ENCODE peak calls at places on chromosomes 2 and 18, in four cellular contexts. One of them, this sample, is unnamed.

GRCh38 chr2:25342372-25343186 is 854 bp upstream of the DNMT3A start:
- DNase-seq in fibroblast of lung: peak
- DNase-seq in stomach: peak
- DNase-seq in IMR-90: peak
- DNase-seq in this sample: peak

GRCh38 chr2:40130251-40130994 is 321.5 kb downstream of the SLC8A1 start:
- DNase-seq in fibroblast of lung: peak
- DNase-seq in stomach: peak
- DNase-seq in IMR-90: peak
- DNase-seq in this sample: no peak

GRCh38 chr2:26598336-26599006 is 42.7 kb downstream of the CIB4 start:
- DNase-seq in IMR-90: no peak
- DNase-seq in stomach: peak
- DNase-seq in fibroblast of lung: no peak
- DNase-seq in this sample: peak

GRCh38 chr18:47209166-47209565 is 33.0 kb upstream of the IER3IP1 start:
- DNase-seq in IMR-90: no peak
- DNase-seq in stomach: no peak
- DNase-seq in fibroblast of lung: no peak
- DNase-seq in this sample: no peak

GRCh38 chr2:44826601-44827000 is 114.9 kb upstream of the SIX3 start:
- DNase-seq in stomach: no peak
- DNase-seq in fibroblast of lung: no peak
- DNase-seq in IMR-90: no peak
- DNase-seq in this sample: no peak

GRCh38 chr18:45014047-45014501 is 333.4 kb downstream of the SETBP1 start:
- DNase-seq in stomach: no peak
- DNase-seq in IMR-90: peak
- DNase-seq in fibroblast of lung: peak
- DNase-seq in this sample: no peak

GRCh38 chr2:119352357-119352756 is 14.3 kb downstream of the C2orf76 start:
- DNase-seq in IMR-90: no peak
- DNase-seq in stomach: no peak
- DNase-seq in fibroblast of lung: no peak
- DNase-seq in this sample: no peak

GRCh38 chr2:610465-610864 is 66.7 kb downstream of the TMEM18 start:
- DNase-seq in fibroblast of lung: no peak
- DNase-seq in IMR-90: no peak
- DNase-seq in stomach: no peak
- DNase-seq in this sample: no peak

GRCh38 chr2:207479198-207479785 is 50.5 kb upstream of the CREB1 start:
- DNase-seq in fibroblast of lung: peak
- DNase-seq in IMR-90: peak
- DNase-seq in stomach: no peak
- DNase-seq in this sample: no peak

GRCh38 chr2:131105950-131106801 is 1.0 kb downstream of the PLEKHB2 start:
- DNase-seq in fibroblast of lung: peak
- DNase-seq in IMR-90: peak
- DNase-seq in stomach: peak
- DNase-seq in this sample: no peak

GRCh38 chr2:198615972-198616371 is 811.6 kb downstream of the PLCL1 start:
- DNase-seq in IMR-90: peak
- DNase-seq in fibroblast of lung: peak
- DNase-seq in stomach: no peak
- DNase-seq in this sample: no peak

GRCh38 chr2:40256649-40257048 is 195.2 kb downstream of the SLC8A1 start:
- DNase-seq in fibroblast of lung: no peak
- DNase-seq in stomach: no peak
- DNase-seq in IMR-90: no peak
- DNase-seq in this sample: no peak

GRCh38 chr18:42030586-42031182 is 75.7 kb downstream of the PIK3C3 start:
- DNase-seq in stomach: no peak
- DNase-seq in IMR-90: peak
- DNase-seq in fibroblast of lung: no peak
- DNase-seq in this sample: no peak

GRCh38 chr2:47984041-47984440 is 77.7 kb upstream of the FBXO11 start:
- DNase-seq in IMR-90: no peak
- DNase-seq in fibroblast of lung: peak
- DNase-seq in stomach: no peak
- DNase-seq in this sample: no peak

GRCh38 chr2:134773372-134774073 is 54.7 kb upstream of the TMEM163 start:
- DNase-seq in IMR-90: no peak
- DNase-seq in stomach: peak
- DNase-seq in fibroblast of lung: no peak
- DNase-seq in this sample: no peak

GRCh38 chr2:66692521-66692920 is 257.6 kb downstream of the MEIS1 start:
- DNase-seq in stomach: no peak
- DNase-seq in IMR-90: no peak
- DNase-seq in fibroblast of lung: peak
- DNase-seq in this sample: no peak

GRCh38 chr18:63974991-63975390 is 5.1 kb downstream of the SERPINB8 start:
- DNase-seq in stomach: no peak
- DNase-seq in fibroblast of lung: peak
- DNase-seq in IMR-90: peak
- DNase-seq in this sample: no peak

GRCh38 chr2:83972123-83972522 is 487.0 kb downstream of the SUCLG1 start:
- DNase-seq in IMR-90: no peak
- DNase-seq in stomach: no peak
- DNase-seq in fibroblast of lung: no peak
- DNase-seq in this sample: no peak

GRCh38 chr18:50091495-50092249 is 103.3 kb downstream of the MYO5B start:
- DNase-seq in fibroblast of lung: no peak
- DNase-seq in IMR-90: no peak
- DNase-seq in stomach: no peak
- DNase-seq in this sample: no peak

GRCh38 chr2:223944166-223944703 is 900 bp downstream of the WDFY1 start:
- DNase-seq in stomach: peak
- DNase-seq in fibroblast of lung: peak
- DNase-seq in IMR-90: no peak
- DNase-seq in this sample: peak

GRCh38 chr18:79510046-79510685 is 114.4 kb downstream of the NFATC1 start:
- DNase-seq in fibroblast of lung: no peak
- DNase-seq in stomach: no peak
- DNase-seq in IMR-90: no peak
- DNase-seq in this sample: peak

GRCh38 chr2:104033399-104033798 is 820.5 kb upstream of the POU3F3 start:
- DNase-seq in IMR-90: no peak
- DNase-seq in fibroblast of lung: no peak
- DNase-seq in stomach: no peak
- DNase-seq in this sample: no peak
- TF ChIP-seq CTCF in IMR-90: no peak
- TF ChIP-seq CTCF in fibroblast of lung: no peak
- TF ChIP-seq CTCF in stomach: no peak
- TF ChIP-seq CTCF in this sample: peak

GRCh38 chr2:166104773-166105172 is 23.0 kb downstream of the SCN1A start:
- DNase-seq in stomach: no peak
- DNase-seq in fibroblast of lung: no peak
- DNase-seq in IMR-90: no peak
- DNase-seq in this sample: no peak

GRCh38 chr2:166112193-166112605 is 15.6 kb downstream of the SCN1A start:
- DNase-seq in IMR-90: peak
- DNase-seq in fibroblast of lung: no peak
- DNase-seq in stomach: no peak
- DNase-seq in this sample: no peak

GRCh38 chr2:166104084-166104483 is 23.7 kb downstream of the SCN1A start:
- DNase-seq in fibroblast of lung: no peak
- DNase-seq in stomach: no peak
- DNase-seq in IMR-90: no peak
- DNase-seq in this sample: no peak

DNA sequence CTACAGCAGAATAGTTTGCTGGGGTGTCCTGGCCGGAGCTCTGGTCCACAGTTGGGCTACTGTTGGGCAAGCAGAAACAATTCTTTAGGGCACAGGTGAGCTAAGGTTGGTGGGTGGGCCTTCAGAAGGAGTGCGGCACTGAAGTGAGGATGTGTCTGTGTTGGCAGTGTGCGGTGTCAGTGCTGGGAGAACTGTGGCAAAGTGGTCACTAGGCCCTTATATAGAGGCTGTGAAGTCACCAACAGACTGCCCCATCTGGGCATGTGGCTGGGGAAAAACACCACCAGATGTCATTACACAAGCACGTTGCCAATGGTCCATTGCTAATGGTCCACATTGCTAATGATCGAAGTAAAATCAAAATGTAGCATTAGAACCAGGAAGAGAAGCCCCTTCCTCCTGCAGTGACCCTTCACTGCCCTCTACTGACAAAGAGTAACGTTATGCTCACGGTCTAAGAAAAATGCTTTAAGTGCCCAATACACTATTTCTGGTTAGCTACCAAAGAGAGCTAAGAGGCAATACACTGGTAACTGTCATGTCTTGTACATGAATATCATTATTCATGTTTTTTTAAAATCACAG is 21.3 kb downstream of the SCN1A start:
- DNase-seq in stomach: no peak
- DNase-seq in fibroblast of lung: peak
- DNase-seq in IMR-90: peak
- DNase-seq in this sample: no peak
- TF ChIP-seq CTCF in stomach: no peak
- TF ChIP-seq CTCF in fibroblast of lung: peak
- TF ChIP-seq CTCF in IMR-90: peak
- TF ChIP-seq CTCF in this sample: peak

GRCh38 chr2:239960929-239961661 is 64.0 kb downstream of the NDUFA10 start:
- DNase-seq in stomach: no peak
- DNase-seq in fibroblast of lung: no peak
- DNase-seq in IMR-90: no peak
- DNase-seq in this sample: no peak
- TF ChIP-seq CTCF in stomach: no peak
- TF ChIP-seq CTCF in fibroblast of lung: no peak
- TF ChIP-seq CTCF in IMR-90: no peak
- TF ChIP-seq CTCF in this sample: no peak

GRCh38 chr2:231361701-231362588 is 33.6 kb upstream of the B3GNT7 start:
- DNase-seq in fibroblast of lung: no peak
- DNase-seq in stomach: no peak
- DNase-seq in IMR-90: no peak
- DNase-seq in this sample: no peak
- TF ChIP-seq CTCF in fibroblast of lung: no peak
- TF ChIP-seq CTCF in stomach: no peak
- TF ChIP-seq CTCF in IMR-90: no peak
- TF ChIP-seq CTCF in this sample: no peak

DNA sequence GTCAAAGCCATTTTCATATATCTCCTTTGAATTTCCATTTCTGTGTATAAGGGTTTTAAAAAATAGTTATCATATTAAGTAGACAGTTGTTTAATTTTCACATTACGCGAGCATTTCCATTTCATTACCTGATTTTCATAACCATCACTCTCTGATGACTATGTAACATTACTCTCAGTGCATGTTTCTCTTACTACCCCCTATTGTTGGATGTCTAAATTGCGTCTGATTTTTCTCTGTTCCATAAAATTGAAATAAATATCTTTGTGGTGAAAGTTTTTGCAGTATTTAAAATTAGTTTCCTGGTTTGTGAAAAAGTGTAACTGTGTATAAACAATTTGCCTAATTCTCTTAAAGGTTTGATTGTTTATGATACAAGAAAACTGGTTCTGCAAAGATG is 123.8 kb downstream of the MYO1B start:
- DNase-seq in IMR-90: no peak
- DNase-seq in stomach: no peak
- DNase-seq in fibroblast of lung: no peak
- DNase-seq in this sample: no peak
- TF ChIP-seq CTCF in IMR-90: peak
- TF ChIP-seq CTCF in stomach: no peak
- TF ChIP-seq CTCF in fibroblast of lung: peak
- TF ChIP-seq CTCF in this sample: peak

DNA sequence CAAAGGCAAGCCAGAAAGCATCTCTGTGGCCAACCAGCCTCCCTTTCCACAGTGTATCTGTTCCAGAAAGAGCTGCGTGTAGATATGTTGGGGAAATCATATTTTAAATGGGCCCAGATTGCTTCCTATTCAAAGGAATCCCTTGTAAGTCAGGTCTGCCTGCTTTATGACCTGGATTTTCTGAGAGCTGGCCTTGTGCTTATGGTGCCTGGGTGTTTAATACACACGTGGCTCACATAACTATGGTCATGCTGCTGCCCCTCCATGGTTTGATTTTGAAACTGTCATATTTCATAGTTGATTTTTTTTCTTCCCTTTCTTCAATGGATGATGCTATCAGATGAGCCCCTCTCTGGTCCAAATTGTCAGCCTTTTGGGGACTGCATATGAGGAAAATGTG is 111.5 kb upstream of the CNGA3 start:
- DNase-seq in stomach: no peak
- DNase-seq in fibroblast of lung: no peak
- DNase-seq in IMR-90: no peak
- DNase-seq in this sample: no peak
- TF ChIP-seq CTCF in stomach: no peak
- TF ChIP-seq CTCF in fibroblast of lung: no peak
- TF ChIP-seq CTCF in IMR-90: no peak
- TF ChIP-seq CTCF in this sample: no peak

DNA sequence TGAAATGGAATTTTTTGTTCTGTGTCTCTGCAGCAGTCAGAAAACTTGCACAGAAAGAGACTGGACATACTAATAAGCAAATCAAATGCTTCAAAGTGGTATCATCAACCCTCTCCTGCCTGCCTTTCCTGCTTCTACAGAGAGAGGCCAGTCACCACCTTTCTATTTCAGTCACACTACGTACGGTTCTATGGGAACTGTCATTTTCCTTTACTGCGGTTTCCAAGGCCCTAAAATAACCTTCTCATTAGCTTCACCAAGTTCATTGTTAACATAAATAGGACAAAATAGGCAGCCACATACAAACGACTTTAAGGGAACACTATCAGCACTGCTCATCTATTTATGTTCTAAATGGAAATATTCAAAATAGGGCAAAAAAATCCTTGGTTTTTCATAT is 86.6 kb downstream of the METTL8 start:
- DNase-seq in fibroblast of lung: no peak
- DNase-seq in IMR-90: peak
- DNase-seq in stomach: no peak
- DNase-seq in this sample: no peak
- TF ChIP-seq CTCF in fibroblast of lung: no peak
- TF ChIP-seq CTCF in IMR-90: peak
- TF ChIP-seq CTCF in stomach: no peak
- TF ChIP-seq CTCF in this sample: no peak

DNA sequence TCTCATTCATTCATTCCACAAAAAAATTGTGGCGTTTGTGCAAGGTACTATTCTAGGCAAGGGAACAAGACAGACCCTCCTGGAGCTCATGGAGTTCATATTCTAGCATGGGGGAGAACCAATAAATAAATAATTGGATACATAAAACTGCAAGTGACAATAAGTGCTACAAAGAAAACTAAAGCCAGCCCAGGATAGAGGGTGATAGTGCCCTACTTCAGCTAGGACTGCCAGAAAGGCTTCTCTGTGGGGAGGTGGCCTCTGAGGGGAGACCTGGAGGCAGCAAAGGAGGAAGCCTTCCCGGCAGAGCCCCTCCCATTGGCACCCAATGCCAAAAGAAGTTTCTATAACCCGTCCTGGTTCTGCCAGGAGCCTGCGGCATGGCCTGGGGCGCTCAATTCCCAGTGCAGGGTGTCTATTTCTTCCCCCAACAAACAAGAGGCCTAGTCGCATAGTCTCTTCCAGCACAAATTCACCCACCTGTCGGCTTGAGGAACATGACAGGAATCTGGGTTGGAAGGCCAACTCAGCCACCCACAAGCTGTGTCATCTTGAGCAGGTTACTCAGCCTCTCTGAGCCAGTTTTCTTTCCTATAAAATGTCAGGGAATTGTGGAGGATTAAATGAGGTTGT is 94.4 kb downstream of the ZFP36L2 start:
- DNase-seq in stomach: no peak
- DNase-seq in fibroblast of lung: no peak
- DNase-seq in IMR-90: no peak
- DNase-seq in this sample: no peak
- TF ChIP-seq CTCF in stomach: no peak
- TF ChIP-seq CTCF in fibroblast of lung: no peak
- TF ChIP-seq CTCF in IMR-90: no peak
- TF ChIP-seq CTCF in this sample: no peak

This sample was measured in type B pancreatic cell.